ENCODE peak calls at places on chromosomes 12 and 14, in four cellular contexts. One of them, this sample, is unnamed.

GRCh38 chr14:29348504-29348903 is 579.1 kb downstream of the PRKD1 start:
- DNase-seq in trophoblast cell: no peak
- DNase-seq in MM.1S: no peak
- DNase-seq in PC-3: peak
- DNase-seq in this sample: no peak

GRCh38 chr12:110928700-110929099 is 8.3 kb upstream of the MYL2 start:
- DNase-seq in PC-3: no peak
- DNase-seq in trophoblast cell: no peak
- DNase-seq in MM.1S: no peak
- DNase-seq in this sample: no peak

GRCh38 chr12:118052324-118053070 is 8.5 kb downstream of the WSB2 start:
- DNase-seq in PC-3: peak
- DNase-seq in MM.1S: no peak
- DNase-seq in trophoblast cell: peak
- DNase-seq in this sample: peak

GRCh38 chr14:88044129-88044727 is 39.3 kb downstream of the GPR65 start:
- DNase-seq in MM.1S: no peak
- DNase-seq in trophoblast cell: no peak
- DNase-seq in PC-3: peak
- DNase-seq in this sample: no peak

GRCh38 chr12:67681145-67681778 is 32.7 kb downstream of the DYRK2 start:
- DNase-seq in MM.1S: no peak
- DNase-seq in trophoblast cell: no peak
- DNase-seq in PC-3: peak
- DNase-seq in this sample: peak

GRCh38 chr12:42669471-42669997 is 80.0 kb upstream of the PRICKLE1 start:
- DNase-seq in MM.1S: no peak
- DNase-seq in PC-3: no peak
- DNase-seq in trophoblast cell: peak
- DNase-seq in this sample: no peak

GRCh38 chr12:68636268-68636667 is 25.6 kb downstream of the RAP1B start:
- DNase-seq in PC-3: peak
- DNase-seq in MM.1S: no peak
- DNase-seq in trophoblast cell: peak
- DNase-seq in this sample: peak

GRCh38 chr12:130576286-130576933 is 139.7 kb downstream of the RIMBP2 start:
- DNase-seq in PC-3: no peak
- DNase-seq in trophoblast cell: no peak
- DNase-seq in MM.1S: no peak
- DNase-seq in this sample: no peak

GRCh38 chr12:117907108-117907689 is 61.6 kb downstream of the KSR2 start:
- DNase-seq in MM.1S: no peak
- DNase-seq in trophoblast cell: peak
- DNase-seq in PC-3: no peak
- DNase-seq in this sample: peak

GRCh38 chr12:120267736-120268135 is 2.2 kb upstream of the PXN start:
- DNase-seq in trophoblast cell: no peak
- DNase-seq in PC-3: no peak
- DNase-seq in MM.1S: no peak
- DNase-seq in this sample: no peak

GRCh38 chr14:95318870-95319311 is 817 bp downstream of the CLMN start:
- DNase-seq in MM.1S: peak
- DNase-seq in trophoblast cell: no peak
- DNase-seq in PC-3: no peak
- DNase-seq in this sample: no peak

GRCh38 chr14:52910597-52910996 is 40.3 kb downstream of the FERMT2 start:
- DNase-seq in MM.1S: no peak
- DNase-seq in trophoblast cell: no peak
- DNase-seq in PC-3: no peak
- DNase-seq in this sample: no peak

GRCh38 chr14:105508601-105509000 is 17.6 kb downstream of the TEDC1 start:
- DNase-seq in PC-3: no peak
- DNase-seq in trophoblast cell: no peak
- DNase-seq in MM.1S: no peak
- DNase-seq in this sample: no peak

GRCh38 chr12:13102481-13103195 is 829 bp downstream of the GSG1 start:
- DNase-seq in MM.1S: no peak
- DNase-seq in PC-3: no peak
- DNase-seq in trophoblast cell: peak
- DNase-seq in this sample: no peak

GRCh38 chr12:52789637-52790426 is 6.1 kb downstream of the KRT3 start:
- DNase-seq in MM.1S: no peak
- DNase-seq in PC-3: no peak
- DNase-seq in trophoblast cell: peak
- DNase-seq in this sample: no peak

GRCh38 chr12:107356266-107356936 is 263.1 kb upstream of the CRY1 start:
- DNase-seq in PC-3: peak
- DNase-seq in MM.1S: no peak
- DNase-seq in trophoblast cell: no peak
- DNase-seq in this sample: peak

GRCh38 chr12:119178544-119179334 is at the start of gene HSPB8:
- DNase-seq in PC-3: peak
- DNase-seq in trophoblast cell: peak
- DNase-seq in MM.1S: no peak
- DNase-seq in this sample: peak

GRCh38 chr12:535396-535795 is 75.7 kb downstream of the B4GALNT3 start:
- DNase-seq in MM.1S: no peak
- DNase-seq in PC-3: no peak
- DNase-seq in trophoblast cell: no peak
- DNase-seq in this sample: no peak

GRCh38 chr12:97168804-97169203 is 261.7 kb downstream of the NEDD1 start:
- DNase-seq in trophoblast cell: no peak
- DNase-seq in PC-3: no peak
- DNase-seq in MM.1S: no peak
- DNase-seq in this sample: no peak

GRCh38 chr14:61526405-61527312 is 168.7 kb upstream of the HIF1A start:
- DNase-seq in MM.1S: no peak
- DNase-seq in PC-3: peak
- DNase-seq in trophoblast cell: peak
- DNase-seq in this sample: peak

GRCh38 chr12:42652048-42652447 is 62.5 kb upstream of the PRICKLE1 start:
- DNase-seq in PC-3: peak
- DNase-seq in MM.1S: no peak
- DNase-seq in trophoblast cell: no peak
- DNase-seq in this sample: peak

GRCh38 chr12:12995088-12995487 is 5.0 kb downstream of the HEBP1 start:
- DNase-seq in MM.1S: no peak
- DNase-seq in PC-3: no peak
- DNase-seq in trophoblast cell: no peak
- DNase-seq in this sample: no peak

GRCh38 chr14:103518416-103519042 is 4.1 kb downstream of the CKB start:
- DNase-seq in MM.1S: no peak
- DNase-seq in PC-3: peak
- DNase-seq in trophoblast cell: peak
- DNase-seq in this sample: peak
- H3K4me2 ChIP-seq in MM.1S: no peak
- H3K4me2 ChIP-seq in PC-3: no peak
- H3K4me2 ChIP-seq in trophoblast cell: no peak
- H3K4me2 ChIP-seq in this sample: no peak

GRCh38 chr14:22885975-22886374 is 3.0 kb downstream of the REM2 start:
- DNase-seq in MM.1S: no peak
- DNase-seq in PC-3: no peak
- DNase-seq in trophoblast cell: no peak
- DNase-seq in this sample: no peak
- H2AFZ ChIP-seq in MM.1S: no peak
- H2AFZ ChIP-seq in PC-3: peak
- H2AFZ ChIP-seq in trophoblast cell: no peak
- H2AFZ ChIP-seq in this sample: peak

GRCh38 chr12:57629897-57630471 is 3.0 kb downstream of the B4GALNT1 start:
- DNase-seq in PC-3: no peak
- DNase-seq in trophoblast cell: no peak
- DNase-seq in MM.1S: no peak
- DNase-seq in this sample: no peak

GRCh38 chr12:57632369-57632897 is 568 bp downstream of the B4GALNT1 start:
- DNase-seq in trophoblast cell: peak
- DNase-seq in MM.1S: peak
- DNase-seq in PC-3: peak
- DNase-seq in this sample: peak

GRCh38 chr12:57630891-57631433 is 2.0 kb downstream of the B4GALNT1 start:
- DNase-seq in trophoblast cell: no peak
- DNase-seq in MM.1S: no peak
- DNase-seq in PC-3: no peak
- DNase-seq in this sample: no peak

GRCh38 chr12:57632898-57633825 is at the start of gene B4GALNT1:
- DNase-seq in trophoblast cell: peak
- DNase-seq in PC-3: peak
- DNase-seq in MM.1S: peak
- DNase-seq in this sample: peak

GRCh38 chr12:57631566-57632368 is 1.2 kb downstream of the B4GALNT1 start:
- DNase-seq in PC-3: no peak
- DNase-seq in MM.1S: no peak
- DNase-seq in trophoblast cell: no peak
- DNase-seq in this sample: no peak
- H3K4me3 ChIP-seq in PC-3: peak
- H3K4me3 ChIP-seq in MM.1S: peak
- H3K4me3 ChIP-seq in trophoblast cell: peak
- H3K4me3 ChIP-seq in this sample: peak

GRCh38 chr12:131873293-131873692 is 21.1 kb upstream of the ULK1 start:
- DNase-seq in PC-3: no peak
- DNase-seq in MM.1S: no peak
- DNase-seq in trophoblast cell: no peak
- DNase-seq in this sample: no peak

GRCh38 chr12:131867891-131868675 is 26.3 kb upstream of the ULK1 start:
- DNase-seq in MM.1S: no peak
- DNase-seq in trophoblast cell: no peak
- DNase-seq in PC-3: peak
- DNase-seq in this sample: no peak

GRCh38 chr12:131872154-131873046 is 22.0 kb upstream of the ULK1 start:
- DNase-seq in trophoblast cell: peak
- DNase-seq in PC-3: peak
- DNase-seq in MM.1S: no peak
- DNase-seq in this sample: peak

GRCh38 chr12:131869871-131870418 is 24.5 kb upstream of the ULK1 start:
- DNase-seq in trophoblast cell: peak
- DNase-seq in PC-3: peak
- DNase-seq in MM.1S: no peak
- DNase-seq in this sample: peak

GRCh38 chr12:131871677-131872076 is 22.7 kb upstream of the ULK1 start:
- DNase-seq in PC-3: no peak
- DNase-seq in trophoblast cell: no peak
- DNase-seq in MM.1S: no peak
- DNase-seq in this sample: no peak
- H3K4me2 ChIP-seq in PC-3: peak
- H3K4me2 ChIP-seq in trophoblast cell: no peak
- H3K4me2 ChIP-seq in MM.1S: no peak
- H3K4me2 ChIP-seq in this sample: peak

DNA sequence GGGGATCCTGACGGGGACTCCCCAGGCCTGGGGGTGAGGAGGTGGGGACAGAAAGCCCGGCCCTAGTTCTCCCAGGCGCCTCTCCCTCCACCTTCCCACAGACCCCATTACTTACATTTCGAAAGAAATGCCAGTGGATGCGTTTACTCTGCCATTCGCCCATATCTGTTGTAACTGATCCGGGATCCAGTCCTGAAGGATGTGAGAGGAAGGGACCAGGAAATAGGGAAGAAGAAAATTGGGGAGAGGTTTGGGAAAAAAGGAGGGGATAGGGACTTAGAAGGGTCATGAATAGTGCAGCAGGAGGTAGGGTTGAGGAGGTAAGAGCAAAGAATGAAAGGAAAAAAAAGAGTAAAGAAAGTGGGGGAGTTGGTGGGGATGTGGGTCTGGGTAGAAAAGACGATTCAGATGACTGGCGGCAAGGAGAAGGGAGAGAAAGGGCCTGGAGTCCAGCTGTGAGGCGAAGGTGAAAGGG is 1.1 kb downstream of the HOXC12 start:
- DNase-seq in trophoblast cell: no peak
- DNase-seq in MM.1S: no peak
- DNase-seq in PC-3: no peak
- DNase-seq in this sample: no peak
- H2AFZ ChIP-seq in trophoblast cell: no peak
- H2AFZ ChIP-seq in MM.1S: no peak
- H2AFZ ChIP-seq in PC-3: no peak
- H2AFZ ChIP-seq in this sample: peak

GRCh38 chr12:64669270-64669842 is 59.1 kb downstream of the RASSF3 start:
- DNase-seq in PC-3: peak
- DNase-seq in trophoblast cell: peak
- DNase-seq in MM.1S: peak
- DNase-seq in this sample: peak
- H3K4me3 ChIP-seq in PC-3: peak
- H3K4me3 ChIP-seq in trophoblast cell: no peak
- H3K4me3 ChIP-seq in MM.1S: peak
- H3K4me3 ChIP-seq in this sample: no peak

GRCh38 chr12:2345902-2346301 is 293.1 kb downstream of the CACNA1C start:
- DNase-seq in PC-3: no peak
- DNase-seq in trophoblast cell: no peak
- DNase-seq in MM.1S: no peak
- DNase-seq in this sample: no peak

GRCh38 chr12:2343672-2344071 is 290.9 kb downstream of the CACNA1C start:
- DNase-seq in PC-3: no peak
- DNase-seq in trophoblast cell: no peak
- DNase-seq in MM.1S: no peak
- DNase-seq in this sample: no peak

GRCh38 chr12:2346405-2346804 is 293.6 kb downstream of the CACNA1C start:
- DNase-seq in MM.1S: no peak
- DNase-seq in PC-3: no peak
- DNase-seq in trophoblast cell: no peak
- DNase-seq in this sample: no peak

GRCh38 chr12:2344476-2344875 is 291.7 kb downstream of the CACNA1C start:
- DNase-seq in trophoblast cell: no peak
- DNase-seq in MM.1S: no peak
- DNase-seq in PC-3: no peak
- DNase-seq in this sample: no peak

DNA sequence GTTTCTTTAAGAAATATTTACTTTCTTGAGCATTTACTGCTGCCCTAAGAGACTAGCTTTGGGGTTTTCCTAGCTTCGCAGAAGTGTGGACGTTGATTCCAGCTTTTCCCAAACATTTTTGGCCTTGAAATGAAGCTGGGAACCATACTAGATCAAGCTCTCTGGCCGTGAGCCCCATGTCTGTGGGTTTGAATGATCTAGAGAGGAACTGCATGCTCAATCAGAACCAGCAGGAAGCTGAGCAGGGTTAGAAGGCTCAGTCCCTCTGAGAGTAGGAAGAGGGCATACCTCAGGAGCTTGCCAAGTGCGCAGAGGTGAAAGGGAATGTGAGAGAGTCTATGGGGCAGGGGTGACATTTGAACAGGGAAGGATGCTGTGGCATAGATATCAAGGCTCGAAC is 292.1 kb downstream of the CACNA1C start:
- DNase-seq in PC-3: no peak
- DNase-seq in trophoblast cell: no peak
- DNase-seq in MM.1S: no peak
- DNase-seq in this sample: no peak
- H3K4me2 ChIP-seq in PC-3: no peak
- H3K4me2 ChIP-seq in trophoblast cell: no peak
- H3K4me2 ChIP-seq in MM.1S: no peak
- H3K4me2 ChIP-seq in this sample: no peak

This sample was measured in mammary epithelial cell.